ENCODE peak calls at places on chromosomes 6 and 20, in seven cellular contexts. C is HAP-1, G is heart left ventricle, I is GM23248, J is body of pancreas, H is BJ, E is hepatocyte. R is an unnamed sample. For H3K36me3, the result is how much of the 10 kb centered on the place peaks cover.

GRCh38 chr20:50724112-50724724 is 7.2 kb upstream of the PARD6B start:
- DNase-seq in C (no peak), G (no peak), I (no peak), J (no peak), H (no peak), E (no peak), R (no peak)

GRCh38 chr6:11202513-11203305 is 29.8 kb downstream of the NEDD9 start:
- DNase-seq in C (no peak), G (no peak), I (no peak), J (peak), H (no peak), E (no peak), R (no peak)

GRCh38 chr6:144284753-144285547 is at the start of gene UTRN:
- DNase-seq in C (peak), G (peak), I (peak), J (peak), H (no peak), E (peak), R (peak)

GRCh38 chr6:15985354-15985995 is 143.4 kb upstream of the MYLIP start:
- DNase-seq in C (no peak), G (no peak), I (no peak), J (no peak), H (no peak), E (no peak), R (no peak)

GRCh38 chr20:57617079-57617795 is 3.0 kb downstream of the ZBP1 start:
- DNase-seq in C (no peak), G (peak), I (no peak), J (no peak), H (no peak), E (no peak), R (no peak)

GRCh38 chr6:155272353-155273222 is 8.8 kb downstream of the CLDN20 start:
- DNase-seq in C (no peak), G (no peak), I (peak), J (no peak), H (no peak), E (peak), R (no peak)

GRCh38 chr20:58709703-58710039 is 17.1 kb downstream of the NPEPL1 start:
- DNase-seq in C (no peak), G (no peak), I (no peak), J (peak), H (no peak), E (no peak), R (no peak)

GRCh38 chr6:25834950-25835349 is 3.1 kb upstream of the SLC17A1 start:
- DNase-seq in C (peak), G (no peak), I (no peak), J (no peak), H (no peak), E (no peak), R (no peak)

GRCh38 chr20:24406251-24406650 is 63.2 kb upstream of the SYNDIG1 start:
- DNase-seq in C (no peak), G (no peak), I (no peak), J (no peak), H (no peak), E (no peak), R (no peak)

GRCh38 chr6:155241966-155242365 is 21.8 kb upstream of the CLDN20 start:
- DNase-seq in C (no peak), G (no peak), I (no peak), J (no peak), H (no peak), E (no peak), R (no peak)

GRCh38 chr6:6925391-6926164 is 182.2 kb upstream of the RREB1 start:
- DNase-seq in C (no peak), G (no peak), I (peak), J (no peak), H (no peak), E (no peak), R (peak)

GRCh38 chr6:151005896-151006632 is 140.6 kb downstream of the MTHFD1L start:
- DNase-seq in C (no peak), G (no peak), I (no peak), J (no peak), H (no peak), E (no peak), R (no peak)

GRCh38 chr6:21826031-21826430 is 232.5 kb downstream of the SOX4 start:
- DNase-seq in C (no peak), G (no peak), I (peak), J (no peak), H (no peak), E (peak), R (peak)

GRCh38 chr6:157867155-157867559 is 44.1 kb downstream of the SNX9 start:
- DNase-seq in C (no peak), G (no peak), I (peak), J (no peak), H (no peak), E (no peak), R (no peak)

GRCh38 chr6:36961441-36962430 is 7.2 kb downstream of the PI16 start:
- DNase-seq in C (no peak), G (peak), I (no peak), J (no peak), H (no peak), E (no peak), R (no peak)

GRCh38 chr20:45111799-45112471 is 3.0 kb downstream of the WFDC5 start:
- DNase-seq in C (no peak), G (no peak), I (peak), J (no peak), H (no peak), E (no peak), R (peak)

GRCh38 chr6:107653183-107653580 is 163.3 kb downstream of the SOBP start:
- DNase-seq in C (no peak), G (peak), I (no peak), J (no peak), H (no peak), E (no peak), R (peak)

GRCh38 chr20:47821481-47822100 is 36.3 kb upstream of the SULF2 start:
- DNase-seq in C (no peak), G (no peak), I (peak), J (no peak), H (no peak), E (no peak), R (peak)

GRCh38 chr6:19880066-19880465 is 42.9 kb downstream of the ID4 start:
- DNase-seq in C (no peak), G (no peak), I (no peak), J (no peak), H (no peak), E (no peak), R (no peak)

GRCh38 chr6:163985710-163986109 is 571.2 kb downstream of the QKI start:
- DNase-seq in C (no peak), G (no peak), I (no peak), J (peak), H (no peak), E (no peak), R (peak)

GRCh38 chr6:113493991-113494390 is 363.2 kb upstream of the MARCKS start:
- DNase-seq in C (no peak), G (no peak), I (no peak), J (no peak), H (no peak), E (no peak), R (peak)

GRCh38 chr6:85421963-85422362 is 27.9 kb upstream of the NT5E start:
- DNase-seq in C (no peak), G (no peak), I (peak), J (no peak), H (no peak), E (no peak), R (peak)

GRCh38 chr6:158361961-158362634 is 49.8 kb downstream of the TULP4 start:
- DNase-seq in C (no peak), G (no peak), I (peak), J (no peak), H (peak), E (no peak), R (no peak)

DNA sequence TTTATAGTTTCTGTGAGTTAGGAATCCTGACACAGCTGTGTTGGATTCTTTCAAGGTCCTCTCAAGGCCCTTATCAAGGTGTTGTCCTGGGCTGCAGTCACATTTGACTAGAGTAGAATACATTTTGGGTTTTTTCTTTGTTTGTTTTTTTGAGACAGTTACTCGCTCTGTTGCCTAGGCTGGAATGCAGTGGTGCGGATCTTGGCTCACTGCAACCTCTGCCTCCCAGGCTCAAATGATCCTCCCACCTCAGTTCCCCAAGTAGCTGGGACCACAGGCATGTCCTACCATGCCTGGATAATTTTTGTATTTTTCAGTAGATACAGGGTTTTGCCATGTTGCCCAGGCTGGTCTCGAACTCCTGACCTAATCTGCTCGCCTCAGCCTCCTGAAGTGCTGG is 15.7 kb downstream of the NFYA start:
- DNase-seq in C (no peak), G (no peak), I (no peak), J (no peak), H (no peak), E (no peak), R (no peak)
- H3K36me3 ChIP-seq in C (under half), G (half or more), I (half or more), J (under half), H (under half), E (under half), R (under half)

GRCh38 chr6:14235653-14236356 is 118.2 kb downstream of the CD83 start:
- DNase-seq in C (no peak), G (no peak), I (no peak), J (no peak), H (no peak), E (no peak), R (peak)
- H3K36me3 ChIP-seq in C (under half), G (under half), I (under half), J (under half), H (under half), E (under half), R (under half)

GRCh38 chr20:35721621-35722020 is 20.4 kb downstream of the RBM39 start:
- DNase-seq in C (no peak), G (no peak), I (no peak), J (no peak), H (no peak), E (no peak), R (no peak)
- H3K36me3 ChIP-seq in C (half or more), G (half or more), I (half or more), J (under half), H (under half), E (under half), R (half or more)

DNA sequence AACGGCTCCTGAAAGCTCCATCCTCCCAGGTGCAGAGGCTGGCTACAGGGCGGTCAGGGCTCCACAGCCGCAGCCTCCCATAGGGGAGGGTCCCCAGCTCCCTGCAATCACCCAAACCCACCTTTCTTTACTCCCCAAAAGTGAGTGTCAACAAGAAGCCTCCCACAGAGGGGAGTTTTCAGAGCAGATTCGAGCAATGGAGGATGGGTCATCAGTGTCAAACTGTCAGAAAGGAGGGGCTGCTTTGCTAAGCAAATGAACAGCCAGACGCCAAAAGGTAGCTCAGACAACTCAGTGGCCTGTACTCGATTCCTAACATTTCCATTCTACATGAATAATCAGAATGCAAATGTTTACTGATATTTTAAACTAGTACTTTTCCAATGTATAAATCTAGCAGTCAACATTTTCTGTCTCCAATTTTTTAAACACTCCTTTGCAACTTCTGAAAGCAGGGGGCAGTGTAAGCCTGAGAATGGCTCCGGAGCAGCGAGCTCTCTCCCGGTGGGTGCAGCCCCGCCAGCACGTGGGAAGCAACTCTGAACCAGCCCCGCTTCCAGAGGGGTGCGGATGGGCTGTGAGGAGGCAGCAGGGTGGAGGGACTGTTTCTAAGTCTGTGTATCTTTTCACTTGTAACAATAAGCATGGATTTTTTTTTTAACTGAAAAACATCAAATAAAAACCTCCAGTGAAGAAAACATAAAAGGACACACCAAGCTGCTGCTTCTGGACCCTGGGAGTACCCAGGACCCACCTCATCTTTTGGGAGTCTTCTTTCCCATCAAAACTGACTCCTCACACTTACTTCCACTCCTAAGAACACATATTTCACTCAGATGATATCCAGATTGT is 54.9 kb downstream of the TAF4 start:
- DNase-seq in C (peak), G (peak), I (peak), J (peak), H (no peak), E (peak), R (peak)
- H3K36me3 ChIP-seq in C (half or more), G (half or more), I (under half), J (under half), H (under half), E (under half), R (half or more)

GRCh38 chr6:170402318-170403040 is 95.9 kb downstream of the FAM120B start:
- DNase-seq in C (no peak), G (no peak), I (no peak), J (no peak), H (no peak), E (no peak), R (no peak)

GRCh38 chr6:170404036-170404435 is 97.5 kb downstream of the FAM120B start:
- DNase-seq in C (no peak), G (no peak), I (peak), J (no peak), H (no peak), E (no peak), R (no peak)

GRCh38 chr6:170405311-170405975 is 98.9 kb downstream of the FAM120B start:
- DNase-seq in C (no peak), G (no peak), I (peak), J (no peak), H (peak), E (no peak), R (peak)

GRCh38 chr6:170403451-170403850 is 96.9 kb downstream of the FAM120B start:
- DNase-seq in C (no peak), G (no peak), I (peak), J (no peak), H (no peak), E (no peak), R (no peak)

DNA sequence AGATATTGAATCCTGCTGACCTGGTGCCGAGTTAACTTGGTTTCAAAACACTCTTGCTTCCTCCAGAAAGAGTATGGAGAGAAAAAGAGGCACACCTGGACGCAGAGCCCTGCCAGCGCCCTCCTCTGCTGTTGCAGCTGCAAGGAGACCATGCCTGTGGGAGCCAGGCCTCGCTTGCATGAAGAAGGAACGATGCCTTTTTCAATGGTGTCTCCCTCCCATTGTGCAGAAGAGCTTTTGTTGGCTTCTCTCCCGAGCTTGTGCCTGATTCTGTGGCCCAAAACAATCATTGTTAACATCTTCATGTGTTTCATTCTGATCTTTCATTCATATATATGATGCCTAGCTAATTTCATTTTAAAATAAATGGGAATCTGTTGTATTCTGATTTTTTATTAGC is 98.1 kb downstream of the FAM120B start:
- DNase-seq in C (no peak), G (no peak), I (no peak), J (no peak), H (no peak), E (no peak), R (no peak)
- H3K36me3 ChIP-seq in C (under half), G (half or more), I (under half), J (under half), H (under half), E (under half), R (under half)